ENCODE peak calls at places on chromosomes 12 and 14, in five cellular contexts. One of them, this sample, is unnamed.

GRCh38 chr14:23551266-23552028 is at the start of gene ZFHX2:
- DNase-seq in neuronal stem cell: peak
- DNase-seq in IMR-90: peak
- DNase-seq in trophoblast cell: no peak
- DNase-seq in H1: no peak
- DNase-seq in this sample: peak

GRCh38 chr12:70796989-70797388 is 123.5 kb downstream of the PTPRR start:
- DNase-seq in neuronal stem cell: no peak
- DNase-seq in IMR-90: no peak
- DNase-seq in trophoblast cell: no peak
- DNase-seq in H1: no peak
- DNase-seq in this sample: no peak

GRCh38 chr12:50740307-50740706 is 23.6 kb upstream of the ATF1 start:
- DNase-seq in neuronal stem cell: no peak
- DNase-seq in IMR-90: no peak
- DNase-seq in trophoblast cell: no peak
- DNase-seq in H1: no peak
- DNase-seq in this sample: no peak

GRCh38 chr14:106309423-106309822 is 783.0 kb downstream of the TMEM121 start:
- DNase-seq in neuronal stem cell: no peak
- DNase-seq in IMR-90: no peak
- DNase-seq in trophoblast cell: no peak
- DNase-seq in H1: no peak
- DNase-seq in this sample: no peak

GRCh38 chr14:92711976-92712653 is 36.3 kb downstream of the LGMN start:
- DNase-seq in neuronal stem cell: no peak
- DNase-seq in IMR-90: no peak
- DNase-seq in trophoblast cell: no peak
- DNase-seq in H1: no peak
- DNase-seq in this sample: no peak

GRCh38 chr14:102155150-102155549 is 15.5 kb downstream of the WDR20 start:
- DNase-seq in neuronal stem cell: peak
- DNase-seq in IMR-90: peak
- DNase-seq in trophoblast cell: no peak
- DNase-seq in H1: no peak
- DNase-seq in this sample: peak

GRCh38 chr14:49586673-49587460 is 687 bp upstream of the RPS29 start:
- DNase-seq in neuronal stem cell: peak
- DNase-seq in IMR-90: peak
- DNase-seq in trophoblast cell: peak
- DNase-seq in H1: no peak
- DNase-seq in this sample: peak

GRCh38 chr14:96274122-96274910 is 18.3 kb downstream of the BDKRB1 start:
- DNase-seq in neuronal stem cell: no peak
- DNase-seq in IMR-90: peak
- DNase-seq in trophoblast cell: peak
- DNase-seq in H1: no peak
- DNase-seq in this sample: peak

GRCh38 chr12:24780969-24781368 is 167.9 kb downstream of the BCAT1 start:
- DNase-seq in neuronal stem cell: no peak
- DNase-seq in IMR-90: peak
- DNase-seq in trophoblast cell: no peak
- DNase-seq in H1: no peak
- DNase-seq in this sample: no peak

GRCh38 chr14:51692646-51693045 is 40.9 kb downstream of the FRMD6 start:
- DNase-seq in neuronal stem cell: no peak
- DNase-seq in IMR-90: peak
- DNase-seq in trophoblast cell: no peak
- DNase-seq in H1: no peak
- DNase-seq in this sample: no peak

GRCh38 chr14:52391866-52392600 is 77.9 kb downstream of the PTGER2 start:
- DNase-seq in neuronal stem cell: no peak
- DNase-seq in IMR-90: peak
- DNase-seq in trophoblast cell: no peak
- DNase-seq in H1: no peak
- DNase-seq in this sample: no peak

GRCh38 chr12:6652391-6652790 is 5.2 kb upstream of the ACRBP start:
- DNase-seq in neuronal stem cell: no peak
- DNase-seq in IMR-90: no peak
- DNase-seq in trophoblast cell: no peak
- DNase-seq in H1: no peak
- DNase-seq in this sample: no peak

GRCh38 chr14:94054936-94055335 is 26.1 kb downstream of the DDX24 start:
- DNase-seq in neuronal stem cell: no peak
- DNase-seq in IMR-90: no peak
- DNase-seq in trophoblast cell: no peak
- DNase-seq in H1: no peak
- DNase-seq in this sample: no peak

GRCh38 chr12:12974211-12974610 is 22.2 kb upstream of the GPRC5D start:
- DNase-seq in neuronal stem cell: no peak
- DNase-seq in IMR-90: no peak
- DNase-seq in trophoblast cell: no peak
- DNase-seq in H1: no peak
- DNase-seq in this sample: no peak

GRCh38 chr14:106417224-106418049 is 891.1 kb downstream of the TMEM121 start:
- DNase-seq in neuronal stem cell: no peak
- DNase-seq in IMR-90: no peak
- DNase-seq in trophoblast cell: peak
- DNase-seq in H1: peak
- DNase-seq in this sample: no peak

GRCh38 chr12:28191018-28191595 is 851 bp downstream of the CCDC91 start:
- DNase-seq in neuronal stem cell: no peak
- DNase-seq in IMR-90: peak
- DNase-seq in trophoblast cell: peak
- DNase-seq in H1: no peak
- DNase-seq in this sample: no peak

GRCh38 chr12:75710361-75711069 is 199.1 kb upstream of the KRR1 start:
- DNase-seq in neuronal stem cell: no peak
- DNase-seq in IMR-90: no peak
- DNase-seq in trophoblast cell: no peak
- DNase-seq in H1: no peak
- DNase-seq in this sample: no peak

GRCh38 chr14:93859957-93860356 is 67.2 kb upstream of the FAM181A start:
- DNase-seq in neuronal stem cell: no peak
- DNase-seq in IMR-90: no peak
- DNase-seq in trophoblast cell: peak
- DNase-seq in H1: no peak
- DNase-seq in this sample: no peak

GRCh38 chr12:13195848-13196301 is 651 bp upstream of the EMP1 start:
- DNase-seq in neuronal stem cell: no peak
- DNase-seq in IMR-90: peak
- DNase-seq in trophoblast cell: no peak
- DNase-seq in H1: no peak
- DNase-seq in this sample: peak

GRCh38 chr12:132279184-132279889 is 50.1 kb downstream of the GALNT9 start:
- DNase-seq in neuronal stem cell: no peak
- DNase-seq in IMR-90: peak
- DNase-seq in trophoblast cell: no peak
- DNase-seq in H1: no peak
- DNase-seq in this sample: no peak

GRCh38 chr14:49897965-49898364 is 5.1 kb downstream of the ARF6 start:
- DNase-seq in neuronal stem cell: no peak
- DNase-seq in IMR-90: no peak
- DNase-seq in trophoblast cell: no peak
- DNase-seq in H1: no peak
- DNase-seq in this sample: no peak

GRCh38 chr14:94582851-94583250 is 1.6 kb downstream of the SERPINA5 start:
- DNase-seq in neuronal stem cell: no peak
- DNase-seq in IMR-90: no peak
- DNase-seq in trophoblast cell: peak
- DNase-seq in H1: no peak
- DNase-seq in this sample: no peak

DNA sequence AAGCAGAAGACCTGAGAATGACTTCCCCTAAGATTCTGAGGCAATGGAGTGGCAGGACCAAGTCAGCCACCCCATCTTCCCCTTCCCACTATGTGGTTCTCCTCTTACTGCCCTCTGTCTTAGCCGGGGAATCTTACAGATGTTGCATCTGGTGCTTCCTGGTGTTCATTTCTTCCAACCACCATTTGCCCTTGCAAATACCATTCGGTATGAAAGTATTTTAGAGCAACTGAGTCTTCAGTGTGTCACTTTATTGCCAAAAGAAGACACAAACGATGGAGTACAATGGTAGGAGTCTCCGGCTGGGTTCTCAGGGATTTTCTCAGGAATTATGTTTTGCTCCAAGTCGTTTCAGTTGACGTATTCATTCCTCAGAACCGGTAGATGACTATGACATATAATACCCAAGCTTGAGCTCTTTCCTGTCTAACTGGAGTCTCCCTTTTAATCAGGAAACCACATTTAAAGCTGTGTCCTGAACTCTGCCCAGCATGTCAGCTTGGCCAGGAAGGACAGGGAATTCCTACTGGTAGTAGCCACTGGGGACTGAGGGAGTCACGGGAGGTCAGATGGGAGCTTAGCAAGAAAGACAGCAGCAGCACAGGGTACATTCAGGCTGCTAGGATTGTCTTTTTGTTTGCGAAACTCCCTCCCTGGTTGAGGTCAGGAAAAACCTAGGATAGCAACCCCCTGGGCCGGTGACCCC is 87.0 kb downstream of the SAMD4A start:
- DNase-seq in neuronal stem cell: no peak
- DNase-seq in IMR-90: peak
- DNase-seq in trophoblast cell: peak
- DNase-seq in H1: no peak
- DNase-seq in this sample: peak
- H3K4me3 ChIP-seq in neuronal stem cell: no peak
- H3K4me3 ChIP-seq in IMR-90: no peak
- H3K4me3 ChIP-seq in trophoblast cell: no peak
- H3K4me3 ChIP-seq in H1: no peak
- H3K4me3 ChIP-seq in this sample: peak

GRCh38 chr12:1527789-1528188 is 66.6 kb downstream of the FBXL14 start:
- DNase-seq in neuronal stem cell: no peak
- DNase-seq in IMR-90: peak
- DNase-seq in trophoblast cell: no peak
- DNase-seq in H1: no peak
- DNase-seq in this sample: peak
- H2AK5ac ChIP-seq in neuronal stem cell: peak
- H2AK5ac ChIP-seq in IMR-90: peak
- H2AK5ac ChIP-seq in trophoblast cell: no peak
- H2AK5ac ChIP-seq in H1: no peak
- H2AK5ac ChIP-seq in this sample: no peak

GRCh38 chr12:62446741-62447452 is 19.7 kb upstream of the MON2 start:
- DNase-seq in neuronal stem cell: no peak
- DNase-seq in IMR-90: no peak
- DNase-seq in trophoblast cell: no peak
- DNase-seq in H1: no peak
- DNase-seq in this sample: no peak
- H2AFZ ChIP-seq in neuronal stem cell: no peak
- H2AFZ ChIP-seq in IMR-90: no peak
- H2AFZ ChIP-seq in trophoblast cell: no peak
- H2AFZ ChIP-seq in H1: no peak
- H2AFZ ChIP-seq in this sample: no peak

DNA sequence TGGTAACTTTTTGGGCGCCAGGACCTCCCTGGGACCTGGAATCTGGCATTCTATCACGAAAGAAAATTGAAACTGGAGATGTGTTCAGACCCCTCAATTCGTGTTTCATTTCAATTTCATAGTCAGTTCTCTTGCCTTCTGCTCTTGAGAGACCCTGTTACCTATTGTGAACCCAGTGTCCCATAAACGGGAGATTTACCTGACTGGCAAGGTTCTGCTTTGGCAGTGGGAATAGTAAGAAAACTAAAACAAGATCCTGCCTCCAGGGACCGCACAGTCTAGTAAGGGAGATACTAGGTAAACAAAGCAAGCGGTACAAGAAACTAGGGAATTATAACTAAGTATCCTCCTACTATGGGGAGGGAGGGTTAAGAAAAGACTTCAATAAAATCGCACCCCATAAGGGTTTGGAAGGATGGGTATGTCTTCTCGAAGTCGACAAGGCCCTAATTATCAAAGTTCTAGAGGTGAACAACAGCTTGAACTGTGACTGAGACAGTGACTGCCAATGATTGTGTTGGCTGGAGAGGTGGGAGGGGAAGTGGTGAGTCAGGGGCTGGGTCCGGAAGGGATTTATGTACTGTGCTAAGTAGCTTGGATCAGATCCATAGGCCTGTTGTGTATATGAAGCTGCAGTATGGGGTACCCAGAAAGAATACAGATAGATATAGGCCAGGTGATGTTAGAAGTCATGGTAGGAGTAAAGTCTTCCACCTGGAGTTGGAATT is 754 bp downstream of the ACSS3 start:
- DNase-seq in neuronal stem cell: no peak
- DNase-seq in IMR-90: peak
- DNase-seq in trophoblast cell: no peak
- DNase-seq in H1: no peak
- DNase-seq in this sample: peak
- H3K4me3 ChIP-seq in neuronal stem cell: peak
- H3K4me3 ChIP-seq in IMR-90: peak
- H3K4me3 ChIP-seq in trophoblast cell: peak
- H3K4me3 ChIP-seq in H1: peak
- H3K4me3 ChIP-seq in this sample: peak

GRCh38 chr14:39366460-39367386 is 65.5 kb downstream of the FBXO33 start:
- DNase-seq in neuronal stem cell: no peak
- DNase-seq in IMR-90: no peak
- DNase-seq in trophoblast cell: no peak
- DNase-seq in H1: no peak
- DNase-seq in this sample: no peak
- H2AK5ac ChIP-seq in neuronal stem cell: peak
- H2AK5ac ChIP-seq in IMR-90: no peak
- H2AK5ac ChIP-seq in trophoblast cell: no peak
- H2AK5ac ChIP-seq in H1: peak
- H2AK5ac ChIP-seq in this sample: no peak

GRCh38 chr14:73825551-73826188 is 26.0 kb upstream of the PTGR2 start:
- DNase-seq in neuronal stem cell: peak
- DNase-seq in IMR-90: peak
- DNase-seq in trophoblast cell: peak
- DNase-seq in H1: peak
- DNase-seq in this sample: peak
- H2AFZ ChIP-seq in neuronal stem cell: no peak
- H2AFZ ChIP-seq in IMR-90: peak
- H2AFZ ChIP-seq in trophoblast cell: no peak
- H2AFZ ChIP-seq in H1: no peak
- H2AFZ ChIP-seq in this sample: no peak